ENCODE peak calls at places on chromosome 15, in six cellular contexts. One of them, this sample, is unnamed.

GRCh38 chr15:65323071-65323511 is 18.6 kb downstream of the RNU5B-1 start:
- DNase-seq in PC-3: no peak
- DNase-seq in MM.1S: no peak
- DNase-seq in hepatocyte: peak; percentile 76
- DNase-seq in OCI-LY7: no peak
- DNase-seq in GM23248: no peak
- DNase-seq in this sample: no peak

GRCh38 chr15:27545494-27546255 is 553.4 kb downstream of the OCA2 start:
- DNase-seq in hepatocyte: no peak
- DNase-seq in MM.1S: no peak
- DNase-seq in GM23248: peak; percentile 11
- DNase-seq in PC-3: no peak
- DNase-seq in OCI-LY7: no peak
- DNase-seq in this sample: no peak

GRCh38 chr15:89096664-89097063 is 8.4 kb downstream of the ABHD2 start:
- DNase-seq in hepatocyte: no peak
- DNase-seq in OCI-LY7: no peak
- DNase-seq in MM.1S: no peak
- DNase-seq in PC-3: no peak
- DNase-seq in GM23248: no peak
- DNase-seq in this sample: no peak

GRCh38 chr15:56744701-56745683 is 11.7 kb upstream of the ZNF280D start:
- DNase-seq in MM.1S: no peak
- DNase-seq in PC-3: no peak
- DNase-seq in OCI-LY7: no peak
- DNase-seq in hepatocyte: no peak
- DNase-seq in GM23248: no peak
- DNase-seq in this sample: no peak

GRCh38 chr15:73244333-73244732 is 124.4 kb downstream of the HCN4 start:
- DNase-seq in OCI-LY7: peak; percentile 27
- DNase-seq in PC-3: peak; percentile 43
- DNase-seq in hepatocyte: peak; percentile 42
- DNase-seq in GM23248: no peak
- DNase-seq in MM.1S: peak; percentile 46
- DNase-seq in this sample: peak; percentile 76

GRCh38 chr15:70385052-70385451 is 287.3 kb upstream of the TLE3 start:
- DNase-seq in PC-3: no peak
- DNase-seq in MM.1S: no peak
- DNase-seq in OCI-LY7: no peak
- DNase-seq in hepatocyte: no peak
- DNase-seq in GM23248: no peak
- DNase-seq in this sample: no peak

GRCh38 chr15:81357178-81357686 is 16.8 kb downstream of the TMC3 start:
- DNase-seq in hepatocyte: no peak
- DNase-seq in PC-3: no peak
- DNase-seq in GM23248: peak; percentile 19
- DNase-seq in OCI-LY7: no peak
- DNase-seq in MM.1S: no peak
- DNase-seq in this sample: peak; percentile 47

GRCh38 chr15:38758001-38758400 is 193.4 kb upstream of the RASGRP1 start:
- DNase-seq in hepatocyte: no peak
- DNase-seq in PC-3: peak; percentile 48
- DNase-seq in OCI-LY7: no peak
- DNase-seq in GM23248: peak; percentile 69
- DNase-seq in MM.1S: no peak
- DNase-seq in this sample: no peak

GRCh38 chr15:47037003-47037402 is 680.3 kb upstream of the SEMA6D start:
- DNase-seq in MM.1S: peak; percentile 23
- DNase-seq in hepatocyte: no peak
- DNase-seq in GM23248: no peak
- DNase-seq in OCI-LY7: no peak
- DNase-seq in PC-3: no peak
- DNase-seq in this sample: no peak

GRCh38 chr15:47035756-47036155 is 681.5 kb upstream of the SEMA6D start:
- DNase-seq in PC-3: peak; percentile 7
- DNase-seq in OCI-LY7: no peak
- DNase-seq in MM.1S: no peak
- DNase-seq in hepatocyte: no peak
- DNase-seq in GM23248: no peak
- DNase-seq in this sample: no peak
- H3K9me2 ChIP-seq in PC-3: no peaks in the 10 kb centered on the region
- H3K9me2 ChIP-seq in OCI-LY7: no peaks in the 10 kb centered on the region
- H3K9me2 ChIP-seq in MM.1S: no peaks in the 10 kb centered on the region
- H3K9me2 ChIP-seq in hepatocyte: no peaks in the 10 kb centered on the region
- H3K9me2 ChIP-seq in GM23248: no peaks in the 10 kb centered on the region
- H3K9me2 ChIP-seq in this sample: no peaks in the 10 kb centered on the region

DNA sequence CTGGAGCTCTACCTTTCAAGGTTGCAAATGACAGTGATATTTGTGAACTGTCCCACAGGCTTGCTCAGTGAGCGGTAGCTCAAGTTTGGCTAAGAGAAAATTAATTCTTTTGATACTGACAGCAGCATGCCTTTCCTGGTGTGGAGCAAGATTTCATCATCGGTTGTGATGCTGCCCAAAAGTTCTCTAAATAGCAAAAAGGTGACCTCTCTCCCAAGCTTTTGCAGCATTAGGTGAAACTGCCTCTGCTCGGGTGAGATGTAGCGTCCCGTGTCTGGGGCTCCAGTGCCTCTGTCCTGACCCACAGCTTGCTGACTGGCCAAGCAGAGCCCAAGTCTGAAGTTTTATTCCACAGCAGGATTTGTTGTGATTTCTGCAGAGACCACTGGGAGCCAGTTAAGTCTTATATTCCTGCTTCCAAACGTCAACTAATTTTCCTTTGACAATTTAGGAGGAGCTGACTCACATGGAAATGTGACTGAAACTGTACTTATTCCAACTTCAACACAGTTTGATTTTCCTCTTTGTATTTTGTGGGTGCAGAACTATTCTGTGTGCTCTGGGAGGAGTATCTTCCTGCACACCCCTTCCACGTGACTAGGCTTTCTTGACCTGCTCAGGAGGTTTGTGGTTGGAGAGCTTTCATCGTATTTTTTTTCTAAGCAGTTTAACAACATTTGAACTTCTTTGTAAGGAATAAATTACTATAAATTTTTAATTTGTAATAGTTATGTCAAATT is 5.9 kb downstream of the SYNM start:
- DNase-seq in OCI-LY7: no peak
- DNase-seq in MM.1S: no peak
- DNase-seq in hepatocyte: no peak
- DNase-seq in GM23248: peak; percentile 31
- DNase-seq in PC-3: no peak
- DNase-seq in this sample: no peak
- H3K9me2 ChIP-seq in OCI-LY7: no peaks in the 10 kb centered on the region
- H3K9me2 ChIP-seq in MM.1S: no peaks in the 10 kb centered on the region
- H3K9me2 ChIP-seq in hepatocyte: no peaks in the 10 kb centered on the region
- H3K9me2 ChIP-seq in GM23248: no peaks in the 10 kb centered on the region
- H3K9me2 ChIP-seq in PC-3: no peaks in the 10 kb centered on the region
- H3K9me2 ChIP-seq in this sample: no peaks in the 10 kb centered on the region

GRCh38 chr15:66820474-66821258 is 118.6 kb downstream of the SMAD6 start:
- DNase-seq in PC-3: no peak
- DNase-seq in OCI-LY7: no peak
- DNase-seq in hepatocyte: no peak
- DNase-seq in MM.1S: no peak
- DNase-seq in GM23248: peak; percentile 34
- DNase-seq in this sample: no peak
- H3K9me2 ChIP-seq in PC-3: no peaks in the 10 kb centered on the region
- H3K9me2 ChIP-seq in OCI-LY7: no peaks in the 10 kb centered on the region
- H3K9me2 ChIP-seq in hepatocyte: no peaks in the 10 kb centered on the region
- H3K9me2 ChIP-seq in MM.1S: no peaks in the 10 kb centered on the region
- H3K9me2 ChIP-seq in GM23248: no peaks in the 10 kb centered on the region
- H3K9me2 ChIP-seq in this sample: no peaks in the 10 kb centered on the region

GRCh38 chr15:45200799-45201556 is 13.2 kb upstream of the SHF start:
- DNase-seq in GM23248: peak; percentile 85
- DNase-seq in OCI-LY7: peak; percentile 76
- DNase-seq in PC-3: peak; percentile 91
- DNase-seq in hepatocyte: peak; percentile 85
- DNase-seq in MM.1S: peak; percentile 72
- DNase-seq in this sample: peak; percentile 80

GRCh38 chr15:45200001-45200798 is 12.4 kb upstream of the SHF start:
- DNase-seq in hepatocyte: peak; percentile 95
- DNase-seq in MM.1S: peak; percentile 94
- DNase-seq in GM23248: peak; percentile 96
- DNase-seq in PC-3: peak; percentile 97
- DNase-seq in OCI-LY7: peak; percentile 92
- DNase-seq in this sample: peak; percentile 87

GRCh38 chr15:45201557-45202246 is 13.9 kb upstream of the SHF start:
- DNase-seq in OCI-LY7: no peak
- DNase-seq in MM.1S: no peak
- DNase-seq in GM23248: peak; percentile 7
- DNase-seq in hepatocyte: no peak
- DNase-seq in PC-3: no peak
- DNase-seq in this sample: no peak

GRCh38 chr15:45203182-45203581 is 15.4 kb upstream of the SHF start:
- DNase-seq in PC-3: no peak
- DNase-seq in MM.1S: no peak
- DNase-seq in OCI-LY7: no peak
- DNase-seq in GM23248: no peak
- DNase-seq in hepatocyte: no peak
- DNase-seq in this sample: no peak

DNA sequence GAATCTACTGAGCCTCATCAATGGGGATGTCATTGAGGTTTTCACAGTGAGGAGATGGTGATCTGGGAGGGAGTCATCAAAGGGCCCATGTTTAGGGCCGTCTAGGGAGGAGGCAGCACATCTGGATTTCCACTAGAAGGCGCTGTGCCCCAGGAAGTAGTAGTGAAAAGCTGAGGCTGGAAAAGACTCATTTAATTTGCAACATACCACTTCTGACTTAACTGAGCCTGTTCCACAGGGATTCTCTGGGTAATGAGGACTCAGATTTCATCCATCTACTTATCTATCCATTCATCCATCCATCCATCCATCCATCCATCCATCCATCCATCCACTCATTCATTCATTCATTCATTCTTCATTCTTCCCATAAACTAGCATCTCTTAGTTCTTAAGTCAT is 17.4 kb upstream of the SHF start:
- DNase-seq in MM.1S: peak; percentile 59
- DNase-seq in hepatocyte: peak; percentile 85
- DNase-seq in PC-3: peak; percentile 86
- DNase-seq in GM23248: peak; percentile 86
- DNase-seq in OCI-LY7: peak; percentile 79
- DNase-seq in this sample: peak; percentile 90
- H3K9me2 ChIP-seq in MM.1S: no peaks in the 10 kb centered on the region
- H3K9me2 ChIP-seq in hepatocyte: no peaks in the 10 kb centered on the region
- H3K9me2 ChIP-seq in PC-3: no peaks in the 10 kb centered on the region
- H3K9me2 ChIP-seq in GM23248: no peaks in the 10 kb centered on the region
- H3K9me2 ChIP-seq in OCI-LY7: no peaks in the 10 kb centered on the region
- H3K9me2 ChIP-seq in this sample: no peaks in the 10 kb centered on the region

DNA sequence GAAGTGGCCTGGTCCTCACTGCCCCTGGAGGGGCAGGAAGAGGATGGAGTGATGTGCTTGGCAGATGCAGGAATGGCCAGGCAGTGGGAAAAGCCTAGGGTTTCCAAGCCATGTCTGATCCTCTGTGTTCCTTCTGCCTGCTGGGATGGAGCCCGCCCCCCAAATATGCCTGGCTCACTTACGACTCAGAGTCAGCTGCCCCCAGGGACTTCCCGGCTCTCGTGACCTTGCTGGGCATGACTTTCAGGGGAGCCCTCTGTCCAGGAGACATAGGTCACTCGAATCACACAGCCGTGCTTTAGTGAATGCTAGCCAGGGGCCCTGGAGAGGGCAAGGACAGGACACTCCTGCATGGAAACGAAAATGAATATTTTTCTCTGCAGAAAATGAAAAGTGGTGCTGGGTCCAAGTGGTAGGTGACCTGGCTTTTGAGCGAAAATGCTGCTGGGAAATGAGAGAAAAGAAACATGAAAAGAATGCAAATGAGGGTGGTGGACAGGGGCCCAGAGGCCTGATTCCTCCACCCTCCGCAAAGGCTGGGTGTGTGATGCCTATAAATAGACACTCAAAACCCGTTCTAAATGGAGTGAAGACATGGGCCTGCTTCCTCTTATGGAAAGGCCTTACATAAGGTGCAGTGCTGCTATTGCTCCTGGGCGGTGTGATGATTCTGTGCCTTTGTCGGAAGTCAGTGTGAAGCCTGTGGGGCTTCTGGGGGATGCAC is 107.4 kb downstream of the APBA2 start:
- DNase-seq in OCI-LY7: no peak
- DNase-seq in GM23248: no peak
- DNase-seq in hepatocyte: no peak
- DNase-seq in PC-3: no peak
- DNase-seq in MM.1S: no peak
- DNase-seq in this sample: no peak
- H3K9me2 ChIP-seq in OCI-LY7: no peaks in the 10 kb centered on the region
- H3K9me2 ChIP-seq in GM23248: no peaks in the 10 kb centered on the region
- H3K9me2 ChIP-seq in hepatocyte: no peaks in the 10 kb centered on the region
- H3K9me2 ChIP-seq in PC-3: no peaks in the 10 kb centered on the region
- H3K9me2 ChIP-seq in MM.1S: no peaks in the 10 kb centered on the region
- H3K9me2 ChIP-seq in this sample: no peaks in the 10 kb centered on the region

DNA sequence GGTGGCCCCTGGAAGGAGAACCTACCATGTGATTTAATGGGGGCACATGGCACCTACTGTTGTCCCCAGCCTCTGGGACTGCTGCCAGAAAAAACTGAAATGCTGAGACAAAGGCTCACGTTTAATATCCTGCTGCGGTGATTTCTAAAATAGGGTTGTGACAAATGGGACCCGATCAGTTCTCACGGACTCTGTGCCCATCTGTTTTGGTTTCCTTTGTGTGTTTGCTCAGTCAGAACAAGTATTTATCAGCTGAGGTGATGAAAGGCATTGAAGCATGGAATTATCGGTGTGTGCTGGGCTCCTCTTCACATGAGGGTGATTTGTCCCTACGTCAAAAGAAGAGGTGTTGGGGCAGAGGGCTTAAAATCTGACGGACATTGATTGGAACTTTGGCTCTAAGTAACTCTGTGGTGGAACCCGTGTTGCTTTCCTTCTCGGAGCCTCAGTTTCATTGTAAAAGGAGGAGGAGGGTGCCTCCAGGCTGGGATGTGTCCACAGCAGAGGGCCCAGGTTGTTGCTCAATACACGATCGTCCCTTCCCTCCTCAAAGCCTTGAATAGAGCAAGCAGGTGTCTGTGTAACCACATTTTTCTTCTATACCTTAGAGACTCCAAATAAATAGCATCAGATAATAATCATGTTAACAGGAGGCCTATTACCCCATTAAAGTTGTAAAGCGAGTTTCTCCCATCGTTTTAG is 283.3 kb upstream of the RGMA start:
- DNase-seq in OCI-LY7: no peak
- DNase-seq in MM.1S: no peak
- DNase-seq in PC-3: no peak
- DNase-seq in GM23248: no peak
- DNase-seq in hepatocyte: no peak
- DNase-seq in this sample: no peak
- H3K9me2 ChIP-seq in OCI-LY7: no peaks in the 10 kb centered on the region
- H3K9me2 ChIP-seq in MM.1S: no peaks in the 10 kb centered on the region
- H3K9me2 ChIP-seq in PC-3: no peaks in the 10 kb centered on the region
- H3K9me2 ChIP-seq in GM23248: no peaks in the 10 kb centered on the region
- H3K9me2 ChIP-seq in hepatocyte: no peaks in the 10 kb centered on the region
- H3K9me2 ChIP-seq in this sample: no peaks in the 10 kb centered on the region

GRCh38 chr15:36878745-36879262 is 221.5 kb downstream of the MEIS2 start:
- DNase-seq in GM23248: no peak
- DNase-seq in OCI-LY7: no peak
- DNase-seq in PC-3: no peak
- DNase-seq in MM.1S: no peak
- DNase-seq in hepatocyte: no peak
- DNase-seq in this sample: peak; percentile 54
- H3K9me2 ChIP-seq in GM23248: no peaks in the 10 kb centered on the region
- H3K9me2 ChIP-seq in OCI-LY7: no peaks in the 10 kb centered on the region
- H3K9me2 ChIP-seq in PC-3: no peaks in the 10 kb centered on the region
- H3K9me2 ChIP-seq in MM.1S: no peaks in the 10 kb centered on the region
- H3K9me2 ChIP-seq in hepatocyte: no peaks in the 10 kb centered on the region
- H3K9me2 ChIP-seq in this sample: no peaks in the 10 kb centered on the region

This sample was measured in GM23338.